ENCODE peak calls at places on chromosomes 7 and 10, in seven cellular contexts. N, A, B, S, K, W and P are unnamed samples.

GRCh38 chr10:46033602-46034011 is 3.2 kb upstream of the NCOA4 start:
- DNase-seq in S (no peak), N (no peak), B (no peak), A (peak; percentile 67), W (peak; percentile 42), K (no peak), P (no peak)

GRCh38 chr7:129643545-129644170 is 32.1 kb downstream of the NRF1 start:
- DNase-seq in N (no peak), K (no peak), B (no peak), S (no peak), W (no peak), A (no peak), P (no peak)

GRCh38 chr10:3783313-3783689 is 1.7 kb downstream of the KLF6 start:
- DNase-seq in A (peak; percentile 37), K (no peak), N (peak; percentile 51), B (peak; percentile 71), S (no peak), W (peak; percentile 65), P (peak; percentile 87)

GRCh38 chr10:54614062-54614461 is 187.0 kb downstream of the PCDH15 start:
- DNase-seq in A (no peak), W (no peak), K (no peak), S (no peak), B (no peak), N (no peak), P (no peak)

GRCh38 chr10:120453319-120453718 is 3.7 kb upstream of the PLPP4 start:
- DNase-seq in W (no peak), K (no peak), B (no peak), N (no peak), S (no peak), A (no peak), P (no peak)

GRCh38 chr7:377069-378040 is 87.4 kb downstream of the FOXL3 start:
- DNase-seq in A (no peak), N (peak; percentile 18), W (peak; percentile 42), S (no peak), K (no peak), B (peak; percentile 8), P (peak; percentile 71)

GRCh38 chr7:152931583-152931982 is 172.0 kb downstream of the ACTR3B start:
- DNase-seq in S (no peak), A (no peak), W (no peak), K (no peak), N (no peak), B (no peak), P (no peak)

GRCh38 chr7:36546331-36546730 is 156.7 kb downstream of the ANLN start:
- DNase-seq in N (no peak), B (no peak), A (no peak), S (no peak), K (no peak), W (no peak), P (no peak)

GRCh38 chr10:28367865-28368541 is 65.1 kb upstream of the MPP7 start:
- DNase-seq in A (peak; percentile 66), W (no peak), K (no peak), S (no peak), B (peak; percentile 31), N (peak; percentile 79), P (no peak)

GRCh38 chr7:112080974-112081373 is 125.2 kb downstream of the DOCK4 start:
- DNase-seq in W (no peak), S (peak; percentile 41), A (peak; percentile 72), B (no peak), K (no peak), N (peak; percentile 63), P (no peak)

GRCh38 chr7:23474829-23475578 is 4.7 kb upstream of the IGF2BP3 start:
- DNase-seq in B (no peak), A (no peak), N (no peak), W (no peak), K (no peak), S (no peak), P (no peak)

GRCh38 chr10:115706482-115707076 is 566.4 kb downstream of the GFRA1 start:
- DNase-seq in N (no peak), S (peak; percentile 8), A (no peak), K (peak; percentile 12), W (no peak), B (no peak), P (no peak)

GRCh38 chr10:117666131-117666530 is 123.6 kb downstream of the EMX2 start:
- DNase-seq in N (no peak), K (no peak), W (no peak), A (no peak), S (no peak), B (no peak), P (no peak)

GRCh38 chr10:49363309-49364031 is 32.4 kb downstream of the DRGX start:
- DNase-seq in K (no peak), B (no peak), N (peak; percentile 20), S (no peak), W (no peak), A (no peak), P (peak; percentile 44)

GRCh38 chr7:131624536-131624935 is 68.1 kb upstream of the PODXL start:
- DNase-seq in W (no peak), B (no peak), A (no peak), N (no peak), S (no peak), K (no peak), P (no peak)
- TF ChIP-seq POLR2AphosphoS5 in W (no peak), B (no peak), A (no peak), N (no peak), S (no peak), K (no peak), P (no peak)

GRCh38 chr7:101879565-101879964 is 62.1 kb downstream of the CUX1 start:
- DNase-seq in K (no peak), A (no peak), W (no peak), S (no peak), B (no peak), N (no peak), P (no peak)

GRCh38 chr7:101885597-101885955 is 68.2 kb downstream of the CUX1 start:
- DNase-seq in B (no peak), K (no peak), A (no peak), W (peak; percentile 35), N (no peak), S (no peak), P (peak; percentile 84)

GRCh38 chr7:101884671-101885596 is 67.5 kb downstream of the CUX1 start:
- DNase-seq in S (no peak), K (no peak), N (no peak), W (no peak), B (no peak), A (no peak), P (no peak)

GRCh38 chr7:101880536-101881443 is 63.4 kb downstream of the CUX1 start:
- DNase-seq in W (peak; percentile 37), B (no peak), S (peak; percentile 30), N (no peak), A (no peak), K (no peak), P (no peak)

GRCh38 chr7:101882595-101883564 is 65.5 kb downstream of the CUX1 start:
- DNase-seq in A (peak; percentile 35), B (peak; percentile 85), W (peak; percentile 88), K (peak; percentile 98), S (peak; percentile 100), N (peak; percentile 91), P (peak; percentile 97)
- TF ChIP-seq CTCF in A (no peak), B (no peak), W (no peak), K (no peak), S (no peak), N (no peak), P (no peak)

GRCh38 chr7:123494193-123494796 is 40.1 kb downstream of the IQUB start:
- DNase-seq in K (peak; percentile 21), S (peak; percentile 20), B (peak; percentile 13), N (no peak), A (no peak), W (no peak), P (no peak)
- TF ChIP-seq POLR2AphosphoS5 in K (no peak), S (no peak), B (no peak), N (no peak), A (no peak), W (no peak), P (no peak)

GRCh38 chr10:82150123-82150900 is 275.3 kb downstream of the NRG3 start:
- DNase-seq in A (peak; percentile 41), S (no peak), B (peak; percentile 20), K (no peak), W (no peak), N (peak; percentile 47), P (no peak)
- TF ChIP-seq CTCF in A (no peak), S (peak; percentile 19), B (no peak), K (no peak), W (no peak), N (no peak), P (no peak)

DNA sequence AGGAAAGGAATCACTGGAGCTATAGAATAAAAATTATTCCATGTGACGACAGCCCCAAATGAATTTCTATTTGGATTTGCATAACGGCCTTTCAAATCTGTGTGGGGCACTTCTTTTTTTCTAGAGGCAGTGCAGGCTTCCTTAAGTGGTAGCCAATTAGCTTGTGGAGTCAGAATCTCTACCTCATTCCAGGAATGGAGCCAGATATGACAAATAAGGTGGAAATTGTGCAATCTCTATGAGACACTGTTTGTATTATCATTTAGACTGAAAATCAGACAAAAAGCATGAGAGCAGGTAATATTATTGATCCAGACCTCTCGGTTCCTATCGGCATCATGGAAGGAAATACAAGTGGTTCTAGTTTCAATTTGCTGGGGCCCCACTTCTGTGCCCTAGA is 78.7 kb downstream of the BEND7 start:
- DNase-seq in N (no peak), S (no peak), B (no peak), A (no peak), K (no peak), W (no peak), P (no peak)
- TF ChIP-seq POLR2AphosphoS5 in N (no peak), S (no peak), B (no peak), A (no peak), K (no peak), W (no peak), P (no peak)

GRCh38 chr7:45986355-45987298 is 65.6 kb upstream of the IGFBP3 start:
- DNase-seq in B (no peak), S (no peak), A (no peak), W (no peak), N (no peak), K (no peak), P (no peak)

GRCh38 chr7:45982912-45983719 is 62.0 kb upstream of the IGFBP3 start:
- DNase-seq in W (no peak), K (no peak), N (no peak), S (no peak), A (no peak), B (no peak), P (no peak)

GRCh38 chr7:45985902-45986301 is 64.8 kb upstream of the IGFBP3 start:
- DNase-seq in N (no peak), K (no peak), S (no peak), A (no peak), B (no peak), W (no peak), P (no peak)

GRCh38 chr7:45983720-45984032 is 62.6 kb upstream of the IGFBP3 start:
- DNase-seq in K (no peak), N (no peak), W (no peak), B (no peak), A (no peak), S (no peak), P (no peak)

GRCh38 chr7:45984386-45985295 is 63.6 kb upstream of the IGFBP3 start:
- DNase-seq in W (no peak), B (no peak), A (no peak), K (no peak), N (no peak), S (no peak), P (no peak)
- TF ChIP-seq CTCF in W (no peak), B (no peak), A (no peak), K (no peak), N (no peak), S (no peak), P (no peak)